ENCODE peak calls at places on chromosomes 11 and 22, in nine cellular contexts. H is fibroblast of pulmonary artery, M is left lung, X is cardiac muscle cell, R is mammary epithelial cell, W is mucosa of descending colon, G is HL-60, T is AG09319, D is WTC11. Y is an unnamed sample.

GRCh38 chr11:72405009-72405408 is 29.3 kb downstream of the CLPB start:
- DNase-seq in H (no peak), M (peak), X (no peak), R (no peak), W (no peak), G (no peak), T (no peak), D (no peak), Y (no peak)

GRCh38 chr11:122756417-122756816 is 81.9 kb upstream of the CRTAM start:
- DNase-seq in H (no peak), M (peak), X (no peak), R (no peak), W (no peak), G (peak), T (no peak), D (no peak), Y (no peak)

GRCh38 chr22:25903294-25903693 is 161.3 kb downstream of the MYO18B start:
- DNase-seq in H (no peak), M (no peak), X (no peak), R (no peak), W (no peak), G (no peak), T (no peak), D (peak), Y (no peak)

GRCh38 chr11:34707462-34707840 is 86.6 kb downstream of the EHF start:
- DNase-seq in H (no peak), M (no peak), X (no peak), R (no peak), W (no peak), G (peak), T (no peak), D (no peak), Y (no peak)

GRCh38 chr22:45831394-45831793 is 145.6 kb downstream of the WNT7B start:
- DNase-seq in H (peak), M (no peak), X (peak), R (no peak), W (no peak), G (no peak), T (no peak), D (no peak), Y (no peak)

GRCh38 chr11:27319065-27319464 is 44.0 kb downstream of the CCDC34 start:
- DNase-seq in H (no peak), M (no peak), X (peak), R (peak), W (no peak), G (no peak), T (peak), D (no peak), Y (no peak)

GRCh38 chr22:44399906-44400762 is 87.4 kb upstream of the SHISAL1 start:
- DNase-seq in H (no peak), M (peak), X (no peak), R (no peak), W (no peak), G (no peak), T (no peak), D (no peak), Y (no peak)

GRCh38 chr11:75028321-75029097 is 39.8 kb downstream of the NEU3 start:
- DNase-seq in H (no peak), M (no peak), X (no peak), R (no peak), W (no peak), G (no peak), T (no peak), D (no peak), Y (no peak)

GRCh38 chr22:23237841-23238240 is 57.5 kb downstream of the BCR start:
- DNase-seq in H (no peak), M (no peak), X (no peak), R (no peak), W (peak), G (no peak), T (no peak), D (no peak), Y (no peak)

GRCh38 chr22:40721266-40721665 is 42.0 kb downstream of the MCHR1 start:
- DNase-seq in H (peak), M (no peak), X (no peak), R (peak), W (no peak), G (no peak), T (no peak), D (no peak), Y (no peak)

GRCh38 chr11:93089474-93090102 is 108.2 kb downstream of the SLC36A4 start:
- DNase-seq in H (peak), M (no peak), X (peak), R (peak), W (no peak), G (peak), T (peak), D (peak), Y (peak)

GRCh38 chr11:86559311-86559945 is 113.0 kb downstream of the ME3 start:
- DNase-seq in H (peak), M (no peak), X (peak), R (peak), W (no peak), G (no peak), T (peak), D (no peak), Y (no peak)

GRCh38 chr11:130146797-130147196 is 12.8 kb upstream of the ST14 start:
- DNase-seq in H (no peak), M (peak), X (peak), R (no peak), W (no peak), G (peak), T (no peak), D (no peak), Y (peak)

GRCh38 chr22:38952382-38952993 is 4.9 kb upstream of the APOBEC3A start:
- DNase-seq in H (no peak), M (no peak), X (no peak), R (no peak), W (no peak), G (peak), T (no peak), D (no peak), Y (no peak)

GRCh38 chr11:9099617-9100016 is 8.2 kb upstream of the SCUBE2 start:
- DNase-seq in H (no peak), M (no peak), X (no peak), R (no peak), W (no peak), G (no peak), T (no peak), D (no peak), Y (no peak)

GRCh38 chr11:58900479-58901420 is 38.5 kb upstream of the GLYATL1 start:
- DNase-seq in H (peak), M (peak), X (peak), R (peak), W (peak), G (peak), T (peak), D (peak), Y (peak)

GRCh38 chr11:45086526-45086925 is 59.9 kb upstream of the PRDM11 start:
- DNase-seq in H (no peak), M (no peak), X (no peak), R (no peak), W (no peak), G (no peak), T (no peak), D (no peak), Y (no peak)

GRCh38 chr11:46369458-46370152 is 11.9 kb upstream of the MDK start:
- DNase-seq in H (peak), M (no peak), X (peak), R (peak), W (peak), G (peak), T (no peak), D (peak), Y (peak)

GRCh38 chr11:120574881-120575280 is 63.3 kb downstream of the GRIK4 start:
- DNase-seq in H (no peak), M (no peak), X (no peak), R (no peak), W (no peak), G (no peak), T (no peak), D (no peak), Y (no peak)

GRCh38 chr11:121930004-121930965 is 185.7 kb downstream of the BLID start:
- DNase-seq in H (peak), M (no peak), X (peak), R (no peak), W (no peak), G (no peak), T (no peak), D (no peak), Y (no peak)

GRCh38 chr11:78212586-78213371 is 24.1 kb downstream of the USP35 start:
- DNase-seq in H (peak), M (no peak), X (peak), R (no peak), W (no peak), G (no peak), T (no peak), D (peak), Y (no peak)

GRCh38 chr11:2987881-2988280 is 4.2 kb downstream of the NAP1L4 start:
- DNase-seq in H (no peak), M (no peak), X (no peak), R (no peak), W (no peak), G (no peak), T (no peak), D (no peak), Y (no peak)

GRCh38 chr22:44049369-44050231 is 25.5 kb downstream of the PARVB start:
- DNase-seq in H (no peak), M (no peak), X (no peak), R (no peak), W (no peak), G (no peak), T (no peak), D (no peak), Y (no peak)

GRCh38 chr11:112278803-112279202 is 18.1 kb upstream of the PLET1 start:
- DNase-seq in H (no peak), M (no peak), X (no peak), R (no peak), W (no peak), G (no peak), T (no peak), D (no peak), Y (no peak)

GRCh38 chr22:20836987-20837823 is 21.4 kb downstream of the PI4KA start:
- DNase-seq in H (no peak), M (no peak), X (no peak), R (no peak), W (no peak), G (no peak), T (no peak), D (no peak), Y (no peak)

GRCh38 chr11:73464347-73464746 is 88.1 kb downstream of the RELT start:
- DNase-seq in H (no peak), M (no peak), X (peak), R (no peak), W (no peak), G (no peak), T (no peak), D (no peak), Y (no peak)

GRCh38 chr11:27239305-27239942 is 123.6 kb downstream of the CCDC34 start:
- DNase-seq in H (no peak), M (no peak), X (no peak), R (no peak), W (no peak), G (no peak), T (peak), D (no peak), Y (no peak)

GRCh38 chr11:65435330-65435931 is 12.8 kb downstream of the NEAT1 start:
- DNase-seq in H (peak), M (peak), X (no peak), R (no peak), W (no peak), G (no peak), T (no peak), D (no peak), Y (no peak)

GRCh38 chr22:49291169-49291568 is 536.5 kb downstream of the BRD1 start:
- DNase-seq in H (no peak), M (peak), X (no peak), R (no peak), W (no peak), G (no peak), T (no peak), D (no peak), Y (no peak)

GRCh38 chr11:76653674-76654309 is 16.8 kb downstream of the LRRC32 start:
- DNase-seq in H (peak), M (peak), X (peak), R (no peak), W (no peak), G (no peak), T (peak), D (peak), Y (peak)

DNA sequence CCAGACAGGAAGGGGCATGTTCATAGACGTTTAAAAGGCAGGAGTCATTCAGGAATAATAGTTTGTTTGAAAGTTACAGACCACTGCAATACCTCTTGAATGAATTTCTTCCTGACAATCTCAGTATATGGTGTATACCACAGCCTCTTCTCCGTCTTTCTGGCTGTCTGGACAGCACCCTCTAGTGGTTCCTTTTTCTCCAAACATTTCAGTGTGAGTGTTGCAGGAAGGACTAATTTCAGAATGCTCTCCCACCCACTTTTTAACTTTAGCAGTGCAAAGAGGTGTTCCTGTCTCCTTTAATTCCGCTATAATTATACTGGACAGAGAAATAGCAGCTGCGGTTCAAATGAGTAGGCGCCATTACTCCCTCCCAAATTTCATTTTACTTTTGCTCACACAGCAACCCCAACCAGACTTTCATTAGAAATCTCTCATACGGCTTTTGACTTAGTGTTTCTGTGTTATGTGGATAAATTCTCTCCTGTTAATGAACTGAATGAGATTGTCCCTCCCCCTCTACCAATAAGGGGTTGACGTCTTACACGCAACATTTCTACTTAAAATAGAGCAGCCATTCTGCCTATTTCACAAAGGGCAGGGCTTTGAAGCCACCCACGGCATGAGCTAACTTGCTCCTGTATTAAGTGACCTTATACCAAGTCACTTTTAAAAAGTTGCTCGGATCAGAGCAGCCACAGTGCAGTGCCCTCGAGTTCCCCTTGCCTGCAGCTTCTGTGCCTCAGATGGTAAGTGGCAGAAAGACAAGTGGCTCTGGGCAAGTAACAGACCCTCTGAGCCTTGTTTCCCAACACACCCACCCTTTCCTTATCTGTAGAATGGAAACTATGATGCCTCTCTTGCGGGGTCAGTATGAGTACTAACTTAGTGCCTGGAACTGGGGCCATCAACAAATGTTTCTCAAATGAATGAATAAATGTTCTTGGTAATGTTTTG is 368.6 kb downstream of the OPCML start:
- DNase-seq in H (peak), M (no peak), X (peak), R (peak), W (no peak), G (peak), T (no peak), D (no peak), Y (peak)
- TF ChIP-seq CTCF in H (peak), M (peak), X (peak), R (peak), W (peak), G (peak), T (peak), D (peak), Y (peak)

DNA sequence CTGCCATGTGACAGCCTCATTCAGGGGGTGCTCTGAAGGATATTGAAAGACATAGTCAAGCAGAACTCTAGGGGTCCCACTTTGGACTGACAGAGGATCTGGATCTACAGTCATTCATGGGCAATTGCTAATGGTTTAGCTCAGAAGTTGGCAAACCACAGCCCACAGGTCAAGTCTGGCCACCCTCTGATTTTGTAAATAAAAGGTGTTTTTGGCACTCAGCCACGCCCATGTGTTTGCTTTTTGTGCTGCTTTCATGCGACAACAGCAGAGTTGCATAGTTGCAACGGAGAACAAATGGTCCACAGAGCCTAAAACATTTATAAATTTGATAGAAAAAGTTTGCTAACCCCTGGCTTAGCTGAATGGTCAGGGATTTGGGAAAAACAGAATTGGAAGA is 41.7 kb downstream of the RPS6KA4 start:
- DNase-seq in H (no peak), M (no peak), X (no peak), R (no peak), W (no peak), G (no peak), T (no peak), D (no peak), Y (no peak)
- TF ChIP-seq CTCF in H (no peak), M (no peak), X (no peak), R (no peak), W (no peak), G (no peak), T (no peak), D (no peak), Y (no peak)

GRCh38 chr11:70880416-70880815 is 372.0 kb downstream of the SHANK2 start:
- DNase-seq in H (no peak), M (no peak), X (no peak), R (no peak), W (no peak), G (no peak), T (no peak), D (no peak), Y (no peak)

GRCh38 chr11:70883973-70884688 is 368.2 kb downstream of the SHANK2 start:
- DNase-seq in H (no peak), M (no peak), X (no peak), R (no peak), W (peak), G (no peak), T (no peak), D (no peak), Y (no peak)

GRCh38 chr11:70883323-70883940 is 368.9 kb downstream of the SHANK2 start:
- DNase-seq in H (no peak), M (no peak), X (no peak), R (no peak), W (peak), G (no peak), T (no peak), D (no peak), Y (no peak)

GRCh38 chr11:70882716-70883085 is 369.7 kb downstream of the SHANK2 start:
- DNase-seq in H (no peak), M (no peak), X (no peak), R (no peak), W (peak), G (no peak), T (no peak), D (no peak), Y (no peak)

GRCh38 chr11:70881948-70882715 is 370.2 kb downstream of the SHANK2 start:
- DNase-seq in H (no peak), M (no peak), X (no peak), R (no peak), W (peak), G (no peak), T (no peak), D (no peak), Y (no peak)
- TF ChIP-seq CTCF in H (no peak), M (no peak), X (no peak), R (no peak), W (no peak), G (no peak), T (no peak), D (no peak), Y (no peak)

GRCh38 chr11:10688401-10688800 is 5.2 kb downstream of the IRAG1 start:
- DNase-seq in H (no peak), M (no peak), X (no peak), R (peak), W (no peak), G (no peak), T (no peak), D (peak), Y (no peak)
- TF ChIP-seq CTCF in H (peak), M (no peak), X (peak), R (peak), W (no peak), G (no peak), T (no peak), D (peak), Y (peak)